ENCODE peak calls at places on chromosomes 4 and X, in seven cellular contexts. X is effector memory CD8-positive, alpha-beta T cell; P is SIG-M5; S is right cardiac atrium; Z is GM13977; Y is neural crest cell; N is activated T-cell treated with anti-CD3 and anti-CD28 coated beads for 48 hours. G is an unnamed sample.

GRCh38 chrX:19725545-19726102 is 161.8 kb downstream of the SH3KBP1 start:
- DNase-seq in X (no peak), P (no peak), S (no peak), Z (no peak), Y (no peak), N (no peak), G (no peak)

GRCh38 chrX:20067709-20068315 is 48.9 kb downstream of the MAP7D2 start:
- DNase-seq in X (no peak), P (no peak), S (peak; percentile 89), Z (no peak), Y (no peak), N (no peak), G (peak; percentile 70)

GRCh38 chr4:145034727-145035211 is 63.2 kb downstream of the ANAPC10 start:
- DNase-seq in X (no peak), P (no peak), S (no peak), Z (no peak), Y (no peak), N (no peak), G (no peak)

GRCh38 chr4:111883557-111883999 is 261.7 kb upstream of the FAM241A start:
- DNase-seq in X (no peak), P (no peak), S (no peak), Z (no peak), Y (no peak), N (no peak), G (no peak)

GRCh38 chr4:183081116-183081469 is 18.0 kb upstream of the WWC2 start:
- DNase-seq in X (no peak), P (no peak), S (no peak), Z (no peak), Y (no peak), N (no peak), G (no peak)

GRCh38 chrX:74536142-74537010 is 78.0 kb downstream of the RLIM start:
- DNase-seq in X (no peak), P (no peak), S (peak; percentile 94), Z (peak; percentile 65), Y (peak; percentile 53), N (no peak), G (peak; percentile 91)

GRCh38 chrX:47745386-47745785 is 86.4 kb upstream of the UXT start:
- DNase-seq in X (no peak), P (no peak), S (no peak), Z (no peak), Y (no peak), N (no peak), G (no peak)

GRCh38 chrX:77276742-77277141 is 170.4 kb upstream of the FGF16 start:
- DNase-seq in X (no peak), P (no peak), S (no peak), Z (no peak), Y (no peak), N (no peak), G (no peak)

GRCh38 chrX:38452603-38453002 is 100.2 kb downstream of the OTC start:
- DNase-seq in X (no peak), P (no peak), S (no peak), Z (no peak), Y (no peak), N (no peak), G (no peak)

GRCh38 chr4:158313566-158313965 is 103.3 kb downstream of the TMEM144 start:
- DNase-seq in X (no peak), P (no peak), S (no peak), Z (no peak), Y (no peak), N (no peak), G (no peak)

GRCh38 chr4:43331226-43332078 is 438.9 kb downstream of the GRXCR1 start:
- DNase-seq in X (no peak), P (no peak), S (no peak), Z (no peak), Y (no peak), N (no peak), G (no peak)

GRCh38 chr4:115293093-115293462 is 179.7 kb upstream of the NDST4 start:
- DNase-seq in X (no peak), P (no peak), S (no peak), Z (no peak), Y (no peak), N (no peak), G (no peak)

GRCh38 chr4:17094811-17095210 is 196.4 kb upstream of the LDB2 start:
- DNase-seq in X (no peak), P (no peak), S (no peak), Z (no peak), Y (no peak), N (no peak), G (no peak)

GRCh38 chr4:80017125-80017854 is 55.7 kb downstream of the ANTXR2 start:
- DNase-seq in X (no peak), P (peak; percentile 60), S (no peak), Z (no peak), Y (no peak), N (no peak), G (no peak)